ENCODE peak calls at places on chromosomes 4 and X, in six cellular contexts. N, Z, O, Q, M and Y are unnamed samples.

GRCh38 chr4:179698321-179698720 is 2256.1 kb upstream of the AGA start:
- DNase-seq in Z (no peak), O (no peak), Q (no peak), N (no peak), M (no peak), Y (no peak)

GRCh38 chr4:168831919-168832745 is 177.9 kb downstream of the CBR4 start:
- DNase-seq in N (peak; percentile 64), Q (peak; percentile 91), Z (peak; percentile 66), M (peak; percentile 78), O (peak; percentile 32), Y (peak; percentile 59)

GRCh38 chrX:121161501-121161933 is 114.1 kb downstream of the GLUD2 start:
- DNase-seq in Z (no peak), O (no peak), Q (no peak), M (no peak), N (no peak), Y (no peak)

GRCh38 chr4:138222041-138222440 is 20.1 kb downstream of the SLC7A11 start:
- DNase-seq in M (no peak), Z (no peak), O (no peak), N (no peak), Q (no peak), Y (no peak)

GRCh38 chr4:162959056-162959455 is 207.6 kb downstream of the NAF1 start:
- DNase-seq in Z (no peak), Q (peak; percentile 27), N (no peak), M (no peak), O (peak; percentile 10), Y (no peak)

GRCh38 chrX:113195949-113196348 is 355.3 kb upstream of the AMOT start:
- DNase-seq in N (no peak), Q (no peak), Z (no peak), M (no peak), O (no peak), Y (no peak)

GRCh38 chr4:185587444-185588161 is 52.3 kb upstream of the PDLIM3 start:
- DNase-seq in Q (no peak), Z (no peak), N (no peak), O (no peak), M (peak; percentile 72), Y (peak; percentile 14)

GRCh38 chr4:53113433-53114215 is 251.5 kb downstream of the RASL11B start:
- DNase-seq in Q (no peak), Z (no peak), N (no peak), M (no peak), O (no peak), Y (no peak)

GRCh38 chrX:97797076-97797475 is 913.4 kb downstream of the RPA4 start:
- DNase-seq in Q (no peak), M (no peak), Z (no peak), N (no peak), O (no peak), Y (no peak)

GRCh38 chr4:109574443-109574850 is 14.4 kb downstream of the MCUB start:
- DNase-seq in Q (peak; percentile 53), M (no peak), Z (no peak), N (no peak), O (no peak), Y (no peak)

GRCh38 chrX:46929439-46930018 is 17.3 kb downstream of the JADE3 start:
- DNase-seq in N (no peak), M (no peak), O (no peak), Z (no peak), Q (no peak), Y (no peak)

GRCh38 chr4:13762126-13762525 is 134.6 kb upstream of the BOD1L1 start:
- DNase-seq in O (no peak), Z (no peak), Q (no peak), N (no peak), M (no peak), Y (no peak)

GRCh38 chr4:40309250-40309774 is 25.8 kb upstream of the CHRNA9 start:
- DNase-seq in N (peak; percentile 88), Q (peak; percentile 94), O (peak; percentile 77), M (peak; percentile 92), Z (peak; percentile 90), Y (peak; percentile 92)

GRCh38 chr4:158523990-158524545 is 2.4 kb downstream of the RXFP1 start:
- DNase-seq in O (peak; percentile 4), Q (no peak), N (no peak), M (no peak), Z (no peak), Y (no peak)

GRCh38 chr4:1180663-1181062 is 8.3 kb upstream of the SPON2 start:
- DNase-seq in M (no peak), N (no peak), O (no peak), Z (no peak), Q (no peak), Y (no peak)
- TF ChIP-seq CTCF in M (no peak), N (no peak), O (no peak), Z (no peak), Q (no peak), Y (no peak)

DNA sequence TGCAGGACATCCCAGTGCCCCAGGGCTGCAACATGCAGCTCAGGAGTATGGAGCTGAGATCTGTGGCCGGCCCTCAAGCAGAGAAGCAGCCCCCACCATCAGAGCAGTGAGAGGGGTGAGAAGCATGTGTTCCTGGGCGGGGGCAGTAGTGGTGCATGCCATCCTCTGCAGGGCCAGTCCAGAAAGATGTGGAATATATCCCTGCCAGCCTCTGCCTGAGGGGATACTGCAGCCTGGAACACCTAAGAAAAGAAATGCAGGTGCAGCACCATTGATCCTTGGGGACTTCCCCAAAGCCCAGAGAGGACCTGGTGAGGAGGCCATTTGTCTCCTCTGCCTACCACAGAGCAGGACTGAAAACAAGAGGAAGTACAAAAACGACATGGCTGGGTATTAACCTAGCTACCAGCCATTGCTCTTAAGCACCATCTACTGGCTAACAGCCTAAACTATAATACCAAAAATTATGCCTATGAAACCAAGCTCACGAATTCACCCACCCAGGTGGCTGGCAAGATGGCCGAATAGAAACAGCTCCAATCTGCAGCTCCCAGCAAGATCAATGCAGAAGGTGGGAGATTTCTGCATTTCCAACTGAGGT is 158.8 kb downstream of the ADGRA3 start:
- DNase-seq in O (no peak), M (no peak), N (no peak), Z (no peak), Q (no peak), Y (no peak)
- TF ChIP-seq CTCF in O (peak; percentile 17), M (no peak), N (peak; percentile 40), Z (no peak), Q (no peak), Y (peak; percentile 49)

DNA sequence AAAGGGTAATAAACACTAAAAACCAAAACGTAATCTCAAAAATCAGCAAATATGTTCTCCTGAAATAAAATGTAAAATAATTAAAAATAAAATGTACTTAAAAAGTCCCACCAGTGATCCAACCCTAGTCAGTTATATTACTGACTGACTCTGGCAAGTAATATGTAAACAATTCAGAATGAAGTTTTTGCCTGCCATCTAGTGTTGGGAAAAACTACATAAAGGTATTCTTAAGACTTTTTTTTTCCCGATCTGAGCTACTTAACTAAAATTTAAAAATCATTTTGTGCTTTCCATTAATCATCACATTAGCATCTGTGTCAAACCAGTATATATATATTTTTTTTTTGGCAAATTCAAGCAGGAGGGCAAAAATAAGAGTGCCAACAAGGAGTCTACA is 24.0 kb downstream of the RCHY1 start:
- DNase-seq in M (no peak), Q (no peak), Z (no peak), N (no peak), O (no peak), Y (no peak)
- TF ChIP-seq CTCF in M (no peak), Q (peak; percentile 8), Z (no peak), N (peak; percentile 39), O (no peak), Y (peak; percentile 56)

GRCh38 chr4:41802590-41802989 is 54.1 kb upstream of the PHOX2B start:
- DNase-seq in M (no peak), Q (no peak), O (no peak), Z (no peak), N (no peak), Y (no peak)

DNA sequence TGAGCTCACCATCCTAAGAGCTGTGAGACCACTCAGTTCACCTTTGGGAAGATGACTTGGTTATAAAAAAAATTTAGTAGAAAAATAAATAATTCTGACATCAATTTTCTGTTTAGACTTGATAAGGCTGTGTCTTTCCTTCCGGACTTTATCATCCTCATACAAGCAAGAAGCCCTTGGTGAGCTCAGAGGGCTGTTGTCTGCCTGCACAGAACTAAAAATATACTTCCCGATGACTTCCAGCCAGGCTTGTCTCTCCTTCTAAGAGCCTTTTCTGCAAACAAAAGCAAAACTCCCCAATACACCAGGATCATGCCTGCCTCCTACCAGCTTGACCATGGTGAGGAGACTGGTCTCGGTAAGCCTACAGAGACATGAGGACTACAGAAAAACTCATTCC is 58.3 kb upstream of the PHOX2B start:
- DNase-seq in Z (no peak), O (no peak), N (no peak), Q (no peak), M (no peak), Y (no peak)
- TF ChIP-seq CTCF in Z (no peak), O (no peak), N (no peak), Q (no peak), M (no peak), Y (no peak)

GRCh38 chr4:6681191-6681590 is 12.5 kb upstream of the S100P start:
- DNase-seq in Z (no peak), O (no peak), M (no peak), N (no peak), Q (no peak), Y (no peak)
- TF ChIP-seq CTCF in Z (no peak), O (peak; percentile 91), M (no peak), N (no peak), Q (no peak), Y (no peak)

GRCh38 chrX:12497832-12498591 is 293.2 kb upstream of the PRPS2 start:
- DNase-seq in O (no peak), Q (no peak), M (peak; percentile 24), Z (peak; percentile 22), N (no peak), Y (peak; percentile 2)
- TF ChIP-seq CTCF in O (peak; percentile 35), Q (no peak), M (peak; percentile 30), Z (peak; percentile 48), N (peak; percentile 43), Y (peak; percentile 41)

GRCh38 chr4:128810331-128810870 is 901 bp downstream of the JADE1 start:
- DNase-seq in Z (peak; percentile 9), M (no peak), N (no peak), O (peak; percentile 26), Q (no peak), Y (no peak)
- TF ChIP-seq CTCF in Z (no peak), M (no peak), N (no peak), O (no peak), Q (no peak), Y (no peak)